ENCODE peak calls at places on chromosomes 7 and 10, in seven cellular contexts. V is hepatic stellate cell; X is tibial artery; L is SW480; R is KBM-7; H is naive thymus-derived CD8-positive, alpha-beta T cell; Z is left ventricle myocardium superior. P is an unnamed sample.

GRCh38 chr10:49622426-49623425 is 8.9 kb downstream of the CHAT start:
- DNase-seq in V (no peak), X (peak), L (no peak), R (no peak), H (no peak), Z (no peak), P (peak)

GRCh38 chr10:27730041-27730440 is 15.6 kb downstream of the MKX start:
- DNase-seq in V (no peak), X (no peak), L (no peak), R (no peak), H (no peak), Z (no peak), P (no peak)

GRCh38 chr10:28841625-28842024 is 164.3 kb downstream of the BAMBI start:
- DNase-seq in V (peak), X (no peak), L (no peak), R (no peak), H (no peak), Z (no peak), P (no peak)

GRCh38 chr10:70672165-70672992 is at the start of gene ADAMTS14:
- DNase-seq in V (peak), X (no peak), L (peak), R (peak), H (no peak), Z (peak), P (no peak)

GRCh38 chr7:11570922-11571550 is 261.0 kb downstream of the THSD7A start:
- DNase-seq in V (no peak), X (no peak), L (peak), R (no peak), H (no peak), Z (no peak), P (no peak)

GRCh38 chr7:129489491-129489890 is 12.8 kb upstream of the SMKR1 start:
- DNase-seq in V (peak), X (no peak), L (no peak), R (no peak), H (no peak), Z (no peak), P (no peak)

GRCh38 chr7:11450246-11450645 is 381.8 kb downstream of the THSD7A start:
- DNase-seq in V (no peak), X (no peak), L (no peak), R (no peak), H (no peak), Z (no peak), P (no peak)

GRCh38 chr7:70520604-70521003 is 611.3 kb upstream of the GALNT17 start:
- DNase-seq in V (no peak), X (no peak), L (no peak), R (no peak), H (no peak), Z (no peak), P (no peak)

GRCh38 chr10:131963811-131964210 is 17.9 kb downstream of the BNIP3 start:
- DNase-seq in V (no peak), X (no peak), L (no peak), R (no peak), H (no peak), Z (no peak), P (peak)

GRCh38 chr10:114779803-114780609 is 41.6 kb upstream of the FHIP2A start:
- DNase-seq in V (peak), X (no peak), L (peak), R (no peak), H (no peak), Z (no peak), P (no peak)

GRCh38 chr7:43108255-43109011 is 4.0 kb upstream of the HECW1 start:
- DNase-seq in V (peak), X (peak), L (peak), R (peak), H (no peak), Z (peak), P (no peak)

GRCh38 chr7:48053823-48054222 is 18.5 kb downstream of the C7orf57 start:
- DNase-seq in V (no peak), X (no peak), L (no peak), R (no peak), H (no peak), Z (no peak), P (no peak)

GRCh38 chr7:5143106-5143505 is 46.9 kb upstream of the WIPI2 start:
- DNase-seq in V (no peak), X (no peak), L (no peak), R (no peak), H (no peak), Z (no peak), P (no peak)

GRCh38 chr7:11831727-11832495 is at the start of gene THSD7A:
- DNase-seq in V (peak), X (peak), L (peak), R (peak), H (no peak), Z (peak), P (peak)

GRCh38 chr10:34091796-34092195 is 723.3 kb downstream of the PARD3 start:
- DNase-seq in V (no peak), X (no peak), L (no peak), R (no peak), H (no peak), Z (no peak), P (no peak)